ENCODE peak calls at places on chromosomes 6 and 20, in four cellular contexts. E is H1, C is K562, M is GM12878. A is an unnamed sample.
A peak's percentile ranks its signal among the peaks of the same experiment; 100 is the strongest.

GRCh38 chr20:53847843-53848185 is 222.6 kb downstream of the BCAS1 start:
- DNase-seq in E (no peak), C (no peak), M (no peak), A (no peak)

GRCh38 chr6:10809098-10809497 is 29.2 kb downstream of the MAK start:
- DNase-seq in E (no peak), C (peak; percentile 23), M (no peak), A (no peak)

GRCh38 chr6:148846778-148847761 is 100.2 kb downstream of the UST start:
- DNase-seq in E (no peak), C (no peak), M (no peak), A (no peak)

GRCh38 chr6:36822506-36823269 is 16.6 kb downstream of the CPNE5 start:
- DNase-seq in E (no peak), C (no peak), M (no peak), A (no peak)

GRCh38 chr6:32436995-32437836 is 2.5 kb upstream of the HLA-DRA start:
- DNase-seq in E (no peak), C (no peak), M (peak; percentile 95), A (no peak)

GRCh38 chr6:81753709-81754678 is 1.5 kb upstream of the TENT5A start:
- DNase-seq in E (peak; percentile 87), C (peak; percentile 81), M (no peak), A (peak; percentile 20)

GRCh38 chr6:69948479-69949114 is 82.2 kb downstream of the COL19A1 start:
- DNase-seq in E (no peak), C (no peak), M (no peak), A (no peak)

GRCh38 chr6:39080246-39080875 is 31.8 kb downstream of the GLP1R start:
- DNase-seq in E (no peak), C (no peak), M (no peak), A (no peak)

GRCh38 chr20:50312682-50313187 is 122.1 kb downstream of the CEBPB start:
- DNase-seq in E (no peak), C (no peak), M (no peak), A (no peak)

GRCh38 chr6:2971420-2972218 is at the start of gene SERPINB6:
- DNase-seq in E (peak; percentile 63), C (peak; percentile 83), M (no peak), A (peak; percentile 31)

GRCh38 chr6:166490671-166491500 is 95.6 kb downstream of the RAMACL start:
- DNase-seq in E (no peak), C (no peak), M (no peak), A (no peak)

GRCh38 chr20:4415281-4415680 is 306.4 kb upstream of the PRND start:
- DNase-seq in E (peak; percentile 16), C (no peak), M (no peak), A (no peak)

GRCh38 chr20:44187054-44187762 is at the start of gene JPH2:
- DNase-seq in E (peak; percentile 77), C (no peak), M (no peak), A (no peak)

GRCh38 chr6:111703723-111704122 is 98.0 kb upstream of the TRAF3IP2 start:
- DNase-seq in E (no peak), C (no peak), M (no peak), A (no peak)

GRCh38 chr6:11974089-11974488 is 38.0 kb upstream of the HIVEP1 start:
- DNase-seq in E (no peak), C (no peak), M (no peak), A (no peak)

GRCh38 chr6:53282741-53283140 is 66.0 kb downstream of the ELOVL5 start:
- DNase-seq in E (no peak), C (no peak), M (no peak), A (no peak)

GRCh38 chr6:75416443-75416842 is 77.2 kb downstream of the FILIP1 start:
- DNase-seq in E (no peak), C (no peak), M (no peak), A (no peak)
- TF ChIP-seq TAF1 in E (no peak), C (no peak), M (no peak), A (no peak)

GRCh38 chr20:25237610-25238318 is 10.1 kb upstream of the PYGB start:
- DNase-seq in E (no peak), C (peak; percentile 81), M (no peak), A (no peak)
- TF ChIP-seq POLR2A in E (no peak), C (no peak), M (no peak), A (no peak)

DNA sequence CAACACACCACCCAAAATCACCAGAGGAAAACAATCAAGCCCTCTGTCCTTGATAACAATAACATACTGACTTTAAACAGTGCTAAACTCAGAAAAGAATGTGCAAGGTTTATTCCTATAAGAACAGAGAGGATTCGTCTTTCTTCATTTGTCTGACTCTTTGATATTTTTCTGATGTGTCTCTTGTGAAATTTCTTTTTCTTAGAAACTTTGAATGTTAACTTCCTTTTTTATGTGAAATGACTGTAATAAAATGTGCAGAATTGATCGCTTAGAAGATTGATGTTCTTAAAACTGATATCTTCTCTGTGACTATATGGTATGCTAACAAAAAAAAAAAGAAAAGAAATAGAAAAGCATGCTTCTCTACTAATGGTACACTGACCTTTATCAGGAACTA is 947.4 kb upstream of the CITED2 start:
- DNase-seq in E (no peak), C (no peak), M (no peak), A (no peak)
- TF ChIP-seq POLR2AphosphoS5 in E (no peak), C (no peak), M (no peak), A (no peak)

DNA sequence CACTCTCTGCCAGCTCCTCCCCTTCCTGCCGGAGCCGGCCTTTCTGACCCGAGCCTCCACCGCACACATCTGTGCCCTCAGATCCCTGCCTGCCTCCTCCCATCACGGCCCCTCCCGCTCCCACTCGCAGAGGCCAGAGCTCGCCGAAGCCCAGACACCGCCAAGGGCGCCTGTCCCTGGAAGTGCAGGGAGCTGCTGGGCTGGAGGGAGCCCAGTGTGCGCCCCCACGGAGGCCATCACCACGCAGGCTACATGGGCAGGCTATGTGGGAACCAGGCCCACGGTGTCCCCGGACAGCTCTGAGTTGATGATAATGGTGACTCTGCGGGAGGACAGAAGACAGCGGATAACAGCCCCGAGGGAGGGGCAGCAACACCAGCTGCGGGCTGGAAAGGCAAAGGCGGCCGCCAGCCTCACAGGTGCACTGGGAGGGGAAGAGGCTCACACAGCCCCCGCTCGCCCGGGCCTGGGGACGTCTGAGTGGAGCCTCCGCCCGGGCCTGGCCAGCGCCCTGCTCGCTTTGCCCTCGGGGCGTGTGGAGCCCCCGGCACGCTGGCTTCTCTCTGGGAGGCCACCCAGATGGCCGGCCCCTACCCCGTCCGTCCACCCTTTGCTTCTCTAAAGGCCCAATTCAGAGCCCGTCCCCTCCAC is 154.9 kb downstream of the DLL1 start:
- DNase-seq in E (no peak), C (no peak), M (no peak), A (no peak)
- TF ChIP-seq TAF1 in E (no peak), C (no peak), M (no peak), A (no peak)

GRCh38 chr6:30768634-30769087 is 24.3 kb upstream of the IER3 start:
- DNase-seq in E (no peak), C (no peak), M (no peak), A (no peak)

GRCh38 chr6:30770164-30770563 is 25.8 kb upstream of the IER3 start:
- DNase-seq in E (no peak), C (no peak), M (no peak), A (no peak)

GRCh38 chr6:30770592-30770991 is 26.2 kb upstream of the IER3 start:
- DNase-seq in E (no peak), C (no peak), M (no peak), A (no peak)

GRCh38 chr6:30769853-30770160 is 25.5 kb upstream of the IER3 start:
- DNase-seq in E (no peak), C (no peak), M (no peak), A (no peak)

GRCh38 chr6:30769088-30769852 is 24.9 kb upstream of the IER3 start:
- DNase-seq in E (no peak), C (peak; percentile 91), M (no peak), A (no peak)
- TF ChIP-seq POLR2A in E (no peak), C (no peak), M (no peak), A (no peak)

DNA sequence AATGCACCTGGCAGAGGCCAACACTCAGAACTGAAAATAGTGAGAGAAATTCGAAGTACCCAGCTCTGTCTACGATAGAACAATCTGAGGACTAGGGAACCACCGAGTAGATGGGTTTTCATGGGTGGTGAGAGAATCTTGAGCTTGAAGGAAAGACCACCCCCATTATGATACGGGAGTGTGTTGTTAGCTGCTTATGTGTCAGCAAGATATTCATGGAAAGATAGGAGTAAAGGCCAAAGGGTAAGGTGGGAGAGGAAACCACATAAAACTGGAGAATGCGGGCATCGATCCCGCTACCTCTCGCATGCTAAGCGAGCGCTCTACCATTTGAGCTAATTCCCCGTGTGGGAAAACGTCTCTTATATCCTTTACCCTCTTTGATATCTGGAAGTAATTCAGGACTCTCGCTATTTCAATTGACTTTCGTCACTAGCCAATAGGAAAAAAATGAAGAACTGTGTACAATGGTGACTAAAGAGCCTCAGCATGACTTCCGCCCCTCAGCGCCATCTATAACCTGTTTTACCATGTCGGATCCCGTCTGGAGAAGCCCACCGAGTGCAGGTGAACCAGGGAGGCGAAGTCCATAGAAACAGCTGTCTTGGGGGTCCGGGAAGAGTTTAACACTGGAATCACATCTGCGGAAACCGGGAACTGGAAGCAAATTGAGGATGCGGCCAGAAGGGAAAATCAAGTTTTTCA is 25.0 kb upstream of the ABT1 start:
- DNase-seq in E (peak; percentile 87), C (peak; percentile 97), M (peak; percentile 67), A (no peak)
- TF ChIP-seq POLR2AphosphoS5 in E (no peak), C (peak; percentile 53), M (no peak), A (no peak)

GRCh38 chr6:56745971-56746370 is 103.3 kb upstream of the DST start:
- DNase-seq in E (no peak), C (no peak), M (no peak), A (no peak)
- TF ChIP-seq TAF1 in E (no peak), C (no peak), M (no peak), A (no peak)

GRCh38 chr6:26240157-26240980 is 124.6 kb upstream of the BTN3A2 start:
- DNase-seq in E (peak; percentile 78), C (no peak), M (peak; percentile 89), A (no peak)
- TF ChIP-seq POLR2A in E (peak; percentile 100), C (no peak), M (peak; percentile 96), A (peak; percentile 91)

GRCh38 chr6:21749754-21750153 is 156.2 kb downstream of the SOX4 start:
- DNase-seq in E (no peak), C (no peak), M (no peak), A (no peak)

GRCh38 chr6:21747441-21747840 is 153.9 kb downstream of the SOX4 start:
- DNase-seq in E (no peak), C (no peak), M (no peak), A (no peak)

GRCh38 chr6:21745543-21746337 is 152.2 kb downstream of the SOX4 start:
- DNase-seq in E (no peak), C (no peak), M (no peak), A (no peak)

GRCh38 chr6:21750479-21751018 is 157.0 kb downstream of the SOX4 start:
- DNase-seq in E (no peak), C (no peak), M (no peak), A (no peak)

DNA sequence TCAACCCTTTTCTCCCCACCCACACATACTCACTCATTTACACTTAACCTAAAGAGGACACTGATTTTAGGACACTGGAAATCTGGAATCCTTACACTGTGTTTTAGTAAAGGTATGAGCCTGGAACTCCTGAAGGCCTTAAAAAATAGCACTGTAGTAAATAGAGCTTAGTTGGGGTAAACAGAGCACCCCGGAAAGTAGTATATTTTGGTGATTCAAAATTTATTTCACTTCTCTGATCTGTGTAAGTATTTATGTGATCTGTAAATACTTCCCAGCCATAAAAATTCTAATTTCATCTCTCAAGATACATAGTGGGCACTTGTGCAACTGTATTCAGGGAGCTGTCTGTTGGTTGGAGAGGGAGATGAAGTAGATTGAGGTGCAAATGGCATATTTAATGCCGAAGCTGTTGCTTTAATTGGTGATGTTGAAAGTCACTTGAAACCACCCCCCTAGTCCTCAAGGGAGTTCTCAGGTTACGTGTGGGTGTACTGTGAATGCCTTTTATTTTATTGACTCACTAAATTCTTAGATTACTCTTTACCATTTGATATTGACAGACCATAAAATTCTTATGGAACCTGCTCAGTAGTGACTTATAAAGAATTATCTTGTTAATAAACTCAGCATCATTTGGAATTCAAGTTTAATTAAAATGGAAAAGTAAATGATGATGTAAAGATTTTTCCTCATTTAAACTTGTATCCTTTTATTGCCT is 155.0 kb downstream of the SOX4 start:
- DNase-seq in E (no peak), C (no peak), M (no peak), A (no peak)
- TF ChIP-seq POLR2AphosphoS5 in E (no peak), C (no peak), M (no peak), A (no peak)

A was measured in GM12892.